ENCODE peak calls at places on chromosomes 12 and 14, in six cellular contexts. One of them, this sample, is unnamed.

GRCh38 chr12:43848786-43849185 is 12.9 kb downstream of the TMEM117 start:
- DNase-seq in ascending aorta: no peak
- DNase-seq in GM23338: no peak
- DNase-seq in heart right ventricle: no peak
- DNase-seq in CD8-positive, alpha-beta T cell: no peak
- DNase-seq in Peyer's patch: no peak
- DNase-seq in this sample: no peak

GRCh38 chr14:34098045-34098984 is 147.4 kb upstream of the EGLN3 start:
- DNase-seq in GM23338: peak
- DNase-seq in CD8-positive, alpha-beta T cell: peak
- DNase-seq in Peyer's patch: no peak
- DNase-seq in heart right ventricle: no peak
- DNase-seq in ascending aorta: no peak
- DNase-seq in this sample: peak

GRCh38 chr12:15602051-15602672 is 187.0 kb downstream of the EPS8 start:
- DNase-seq in Peyer's patch: no peak
- DNase-seq in GM23338: no peak
- DNase-seq in CD8-positive, alpha-beta T cell: no peak
- DNase-seq in heart right ventricle: no peak
- DNase-seq in ascending aorta: no peak
- DNase-seq in this sample: no peak

GRCh38 chr12:131131808-131132117 is 178.1 kb downstream of the ADGRD1 start:
- DNase-seq in heart right ventricle: no peak
- DNase-seq in Peyer's patch: no peak
- DNase-seq in GM23338: no peak
- DNase-seq in ascending aorta: no peak
- DNase-seq in CD8-positive, alpha-beta T cell: peak
- DNase-seq in this sample: no peak

GRCh38 chr14:61780125-61780524 is 17.9 kb downstream of the SNAPC1 start:
- DNase-seq in Peyer's patch: no peak
- DNase-seq in ascending aorta: no peak
- DNase-seq in CD8-positive, alpha-beta T cell: no peak
- DNase-seq in GM23338: no peak
- DNase-seq in heart right ventricle: no peak
- DNase-seq in this sample: no peak

GRCh38 chr12:129701536-129702165 is 202.2 kb downstream of the TMEM132D start:
- DNase-seq in GM23338: peak
- DNase-seq in Peyer's patch: no peak
- DNase-seq in ascending aorta: no peak
- DNase-seq in heart right ventricle: no peak
- DNase-seq in CD8-positive, alpha-beta T cell: no peak
- DNase-seq in this sample: no peak

GRCh38 chr12:82279597-82279996 is 78.6 kb downstream of the CCDC59 start:
- DNase-seq in heart right ventricle: no peak
- DNase-seq in GM23338: no peak
- DNase-seq in Peyer's patch: no peak
- DNase-seq in ascending aorta: no peak
- DNase-seq in CD8-positive, alpha-beta T cell: no peak
- DNase-seq in this sample: no peak

GRCh38 chr14:55665067-55665700 is 85.2 kb downstream of the KTN1 start:
- DNase-seq in CD8-positive, alpha-beta T cell: no peak
- DNase-seq in ascending aorta: no peak
- DNase-seq in GM23338: no peak
- DNase-seq in Peyer's patch: no peak
- DNase-seq in heart right ventricle: no peak
- DNase-seq in this sample: no peak

GRCh38 chr12:13124661-13125505 is 21.4 kb upstream of the GSG1 start:
- DNase-seq in CD8-positive, alpha-beta T cell: no peak
- DNase-seq in GM23338: peak
- DNase-seq in ascending aorta: no peak
- DNase-seq in Peyer's patch: no peak
- DNase-seq in heart right ventricle: no peak
- DNase-seq in this sample: no peak

DNA sequence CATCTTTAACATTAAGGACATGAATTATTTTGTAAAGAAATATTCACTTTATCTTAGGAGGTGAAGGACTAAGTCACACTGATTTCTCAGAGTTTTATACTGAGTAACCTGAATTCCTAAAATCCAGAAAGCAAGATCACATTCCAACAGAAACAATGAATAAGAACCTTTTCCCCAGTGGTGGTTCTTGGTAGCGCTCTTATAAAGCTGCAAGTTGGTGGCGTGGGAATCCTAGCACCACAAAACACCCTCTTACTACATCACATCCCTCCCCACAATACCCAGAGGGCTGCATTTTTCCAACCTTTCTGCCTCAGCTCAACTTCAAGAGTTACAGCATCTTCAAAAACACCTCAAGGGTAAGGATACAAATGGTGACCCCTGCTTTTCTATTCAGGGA is 44.0 kb upstream of the SMUG1 start:
- DNase-seq in Peyer's patch: no peak
- DNase-seq in ascending aorta: no peak
- DNase-seq in CD8-positive, alpha-beta T cell: no peak
- DNase-seq in GM23338: peak
- DNase-seq in heart right ventricle: no peak
- DNase-seq in this sample: no peak
- TF ChIP-seq CTCF in Peyer's patch: no peak
- TF ChIP-seq CTCF in ascending aorta: peak
- TF ChIP-seq CTCF in CD8-positive, alpha-beta T cell: no peak
- TF ChIP-seq CTCF in GM23338: peak
- TF ChIP-seq CTCF in heart right ventricle: no peak
- TF ChIP-seq CTCF in this sample: no peak

DNA sequence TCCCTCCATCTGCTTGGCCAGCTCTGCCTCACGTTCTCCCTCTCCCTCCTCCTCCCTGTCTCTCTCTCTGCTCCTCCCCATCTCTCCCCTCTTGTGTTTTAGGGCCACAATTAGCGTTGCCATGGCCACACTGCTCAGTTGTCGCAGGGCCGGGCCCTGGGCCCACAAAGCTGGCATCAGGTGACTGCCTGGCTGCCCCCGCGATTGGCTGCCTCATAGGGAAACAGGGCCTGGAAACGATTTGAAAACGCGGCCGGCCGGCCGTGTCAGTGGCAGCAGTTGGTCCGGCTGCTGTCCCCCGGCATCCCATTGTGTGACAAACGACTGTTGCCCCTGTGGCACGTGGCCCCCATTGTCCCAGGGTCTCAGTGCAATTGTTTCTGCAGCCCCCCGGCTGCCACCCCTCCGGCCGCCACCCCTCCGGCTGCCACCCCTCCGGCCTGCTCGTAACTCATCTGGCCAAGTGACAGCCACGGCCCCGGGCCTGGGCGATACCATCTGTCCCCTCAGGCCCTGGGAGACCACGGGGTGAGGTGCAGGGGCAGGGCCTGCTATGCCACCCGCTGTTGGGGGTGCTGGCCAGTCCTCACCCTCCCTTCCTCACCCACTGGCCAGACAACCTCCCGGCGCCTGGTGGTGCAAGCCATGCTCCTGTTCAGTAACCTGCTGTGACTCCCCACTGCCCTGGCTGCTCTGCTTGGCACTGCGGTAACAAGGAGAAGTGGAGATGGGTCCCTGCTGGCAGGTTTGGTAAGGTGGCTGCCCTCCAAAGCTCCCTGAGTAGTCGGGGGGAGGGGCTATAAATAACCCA is 17.3 kb downstream of the FOXN4 start:
- DNase-seq in heart right ventricle: peak
- DNase-seq in CD8-positive, alpha-beta T cell: no peak
- DNase-seq in ascending aorta: no peak
- DNase-seq in GM23338: peak
- DNase-seq in Peyer's patch: no peak
- DNase-seq in this sample: no peak
- H3K4me3 ChIP-seq in heart right ventricle: peak
- H3K4me3 ChIP-seq in CD8-positive, alpha-beta T cell: no peak
- H3K4me3 ChIP-seq in ascending aorta: peak
- H3K4me3 ChIP-seq in GM23338: peak
- H3K4me3 ChIP-seq in Peyer's patch: no peak
- H3K4me3 ChIP-seq in this sample: no peak

GRCh38 chr12:122306407-122306806 is 40.1 kb upstream of the VPS33A start:
- DNase-seq in Peyer's patch: no peak
- DNase-seq in ascending aorta: no peak
- DNase-seq in GM23338: peak
- DNase-seq in CD8-positive, alpha-beta T cell: no peak
- DNase-seq in heart right ventricle: no peak
- DNase-seq in this sample: no peak
- TF ChIP-seq CTCF in Peyer's patch: no peak
- TF ChIP-seq CTCF in ascending aorta: no peak
- TF ChIP-seq CTCF in GM23338: peak
- TF ChIP-seq CTCF in CD8-positive, alpha-beta T cell: no peak
- TF ChIP-seq CTCF in heart right ventricle: no peak
- TF ChIP-seq CTCF in this sample: no peak

GRCh38 chr12:95143784-95144205 is 70.4 kb upstream of the NR2C1 start:
- DNase-seq in heart right ventricle: no peak
- DNase-seq in Peyer's patch: no peak
- DNase-seq in ascending aorta: no peak
- DNase-seq in CD8-positive, alpha-beta T cell: no peak
- DNase-seq in GM23338: peak
- DNase-seq in this sample: no peak
- H3K4me3 ChIP-seq in heart right ventricle: no peak
- H3K4me3 ChIP-seq in Peyer's patch: no peak
- H3K4me3 ChIP-seq in ascending aorta: no peak
- H3K4me3 ChIP-seq in CD8-positive, alpha-beta T cell: no peak
- H3K4me3 ChIP-seq in GM23338: no peak
- H3K4me3 ChIP-seq in this sample: no peak

GRCh38 chr12:5096241-5096880 is 52.7 kb downstream of the KCNA5 start:
- DNase-seq in Peyer's patch: no peak
- DNase-seq in ascending aorta: no peak
- DNase-seq in GM23338: no peak
- DNase-seq in heart right ventricle: no peak
- DNase-seq in CD8-positive, alpha-beta T cell: no peak
- DNase-seq in this sample: peak
- TF ChIP-seq CTCF in Peyer's patch: no peak
- TF ChIP-seq CTCF in ascending aorta: no peak
- TF ChIP-seq CTCF in GM23338: peak
- TF ChIP-seq CTCF in heart right ventricle: peak
- TF ChIP-seq CTCF in CD8-positive, alpha-beta T cell: no peak
- TF ChIP-seq CTCF in this sample: no peak

GRCh38 chr12:54421175-54421872 is 2.3 kb upstream of the ITGA5 start:
- DNase-seq in ascending aorta: peak
- DNase-seq in CD8-positive, alpha-beta T cell: no peak
- DNase-seq in Peyer's patch: no peak
- DNase-seq in GM23338: no peak
- DNase-seq in heart right ventricle: peak
- DNase-seq in this sample: peak
- H3K4me3 ChIP-seq in ascending aorta: peak
- H3K4me3 ChIP-seq in CD8-positive, alpha-beta T cell: no peak
- H3K4me3 ChIP-seq in Peyer's patch: no peak
- H3K4me3 ChIP-seq in GM23338: peak
- H3K4me3 ChIP-seq in heart right ventricle: no peak
- H3K4me3 ChIP-seq in this sample: no peak

GRCh38 chr12:59179231-59179630 is 258.9 kb upstream of the LRIG3 start:
- DNase-seq in Peyer's patch: no peak
- DNase-seq in ascending aorta: no peak
- DNase-seq in GM23338: no peak
- DNase-seq in heart right ventricle: no peak
- DNase-seq in CD8-positive, alpha-beta T cell: no peak
- DNase-seq in this sample: no peak

GRCh38 chr12:59173696-59174095 is 253.4 kb upstream of the LRIG3 start:
- DNase-seq in ascending aorta: no peak
- DNase-seq in CD8-positive, alpha-beta T cell: no peak
- DNase-seq in Peyer's patch: no peak
- DNase-seq in heart right ventricle: no peak
- DNase-seq in GM23338: peak
- DNase-seq in this sample: no peak
- TF ChIP-seq CTCF in ascending aorta: no peak
- TF ChIP-seq CTCF in CD8-positive, alpha-beta T cell: no peak
- TF ChIP-seq CTCF in Peyer's patch: no peak
- TF ChIP-seq CTCF in heart right ventricle: no peak
- TF ChIP-seq CTCF in GM23338: peak
- TF ChIP-seq CTCF in this sample: no peak

GRCh38 chr14:22822017-22822618 is 6.9 kb upstream of the SLC7A7 start:
- DNase-seq in CD8-positive, alpha-beta T cell: no peak
- DNase-seq in GM23338: peak
- DNase-seq in heart right ventricle: no peak
- DNase-seq in ascending aorta: no peak
- DNase-seq in Peyer's patch: no peak
- DNase-seq in this sample: no peak
- H3K4me3 ChIP-seq in CD8-positive, alpha-beta T cell: no peak
- H3K4me3 ChIP-seq in GM23338: peak
- H3K4me3 ChIP-seq in heart right ventricle: peak
- H3K4me3 ChIP-seq in ascending aorta: peak
- H3K4me3 ChIP-seq in Peyer's patch: peak
- H3K4me3 ChIP-seq in this sample: no peak

GRCh38 chr14:105029402-105029801 is 8.5 kb upstream of the CDCA4 start:
- DNase-seq in GM23338: no peak
- DNase-seq in Peyer's patch: no peak
- DNase-seq in heart right ventricle: no peak
- DNase-seq in CD8-positive, alpha-beta T cell: no peak
- DNase-seq in ascending aorta: no peak
- DNase-seq in this sample: no peak
- TF ChIP-seq CTCF in GM23338: no peak
- TF ChIP-seq CTCF in Peyer's patch: no peak
- TF ChIP-seq CTCF in heart right ventricle: no peak
- TF ChIP-seq CTCF in CD8-positive, alpha-beta T cell: no peak
- TF ChIP-seq CTCF in ascending aorta: no peak
- TF ChIP-seq CTCF in this sample: no peak

This sample was measured in lower leg skin.